ENCODE peak calls at places on chromosomes 5 and 9, in five cellular contexts. N is GM10248, G is mammary epithelial cell, F is GM13976, C is PC-9. X is an unnamed sample.

GRCh38 chr9:4680178-4680535 is 788 bp downstream of the CDC37L1 start:
- DNase-seq in N (no peak), F (no peak), C (no peak), G (peak), X (no peak)

GRCh38 chr5:171166766-171167165 is 142.3 kb upstream of the TLX3 start:
- DNase-seq in G (no peak), N (no peak), C (no peak), F (no peak), X (no peak)

GRCh38 chr5:160266752-160267345 is 37.5 kb downstream of the FABP6 start:
- DNase-seq in N (no peak), G (no peak), F (no peak), C (no peak), X (no peak)

GRCh38 chr5:91125916-91126315 is 257.2 kb downstream of the ARRDC3 start:
- DNase-seq in C (peak), N (no peak), G (no peak), F (no peak), X (no peak)

GRCh38 chr9:81191222-81191621 is 498.1 kb downstream of the TLE1 start:
- DNase-seq in G (no peak), C (no peak), N (no peak), F (no peak), X (no peak)

GRCh38 chr5:518721-519120 is 5.5 kb downstream of the SLC9A3 start:
- DNase-seq in C (peak), N (no peak), F (no peak), G (no peak), X (no peak)

GRCh38 chr9:4497855-4498254 is 7.6 kb downstream of the SLC1A1 start:
- DNase-seq in G (no peak), N (no peak), F (no peak), C (no peak), X (no peak)

GRCh38 chr5:84518862-84519261 is 134.2 kb upstream of the EDIL3 start:
- DNase-seq in F (no peak), G (no peak), C (no peak), N (no peak), X (no peak)

GRCh38 chr5:14143843-14144585 is 872 bp downstream of the TRIO start:
- DNase-seq in N (peak), G (peak), C (peak), F (peak), X (no peak)

GRCh38 chr9:88991066-88992030 is at the start of gene S1PR3:
- DNase-seq in C (peak), F (no peak), G (peak), N (no peak), X (no peak)

GRCh38 chr9:128593856-128594255 is 41.5 kb downstream of the SPTAN1 start:
- DNase-seq in F (no peak), C (no peak), G (no peak), N (no peak), X (no peak)

GRCh38 chr9:92247981-92248380 is 45.5 kb downstream of the IARS1 start:
- DNase-seq in G (no peak), F (no peak), N (no peak), C (no peak), X (no peak)

GRCh38 chr5:173781826-173782670 is 106.1 kb upstream of the CPEB4 start:
- DNase-seq in C (peak), G (peak), N (no peak), F (no peak), X (no peak)

GRCh38 chr5:72063219-72063819 is 44.0 kb upstream of the MAP1B start:
- DNase-seq in C (no peak), G (peak), F (peak), N (no peak), X (no peak)

GRCh38 chr5:94830520-94830919 is 212.1 kb downstream of the SLF1 start:
- DNase-seq in N (no peak), F (no peak), G (peak), C (no peak), X (no peak)

GRCh38 chr5:126947146-126948010 is 83.0 kb downstream of the MARCHF3 start:
- DNase-seq in G (no peak), C (no peak), N (peak), F (peak), X (no peak)
- TF ChIP-seq CTCF in G (no peak), C (no peak), N (no peak), F (no peak), X (no peak)

DNA sequence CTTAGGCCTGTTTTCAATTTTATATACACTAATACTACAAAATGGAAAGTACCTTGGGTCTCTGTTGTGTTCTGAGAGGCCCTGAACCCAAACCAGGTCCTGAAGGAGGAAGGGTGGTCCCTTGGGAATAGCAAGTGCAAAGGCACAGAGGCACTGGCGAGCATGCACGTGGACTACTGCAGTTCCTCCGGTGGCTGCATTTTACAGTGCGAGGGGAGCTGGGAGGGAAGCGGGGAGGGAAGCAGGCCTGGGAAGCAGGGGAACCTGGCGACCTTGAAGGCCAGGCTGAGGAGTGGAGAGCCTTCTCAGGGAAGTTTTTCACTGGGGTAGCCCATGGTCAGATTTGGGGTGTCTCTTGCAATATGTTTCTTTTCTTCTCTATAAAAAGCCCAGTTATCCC is 33.9 kb downstream of the MORN5 start:
- DNase-seq in G (no peak), N (no peak), C (no peak), F (no peak), X (no peak)
- TF ChIP-seq CTCF in G (no peak), N (no peak), C (no peak), F (no peak), X (no peak)

GRCh38 chr5:136015966-136016365 is 12.8 kb upstream of the TGFBI start:
- DNase-seq in C (no peak), G (no peak), F (no peak), N (no peak), X (no peak)
- TF ChIP-seq CTCF in C (no peak), G (no peak), F (no peak), N (no peak), X (no peak)

GRCh38 chr5:120532835-120533234 is 68.7 kb downstream of the PRR16 start:
- DNase-seq in C (no peak), N (no peak), G (no peak), F (no peak), X (no peak)
- TF ChIP-seq CTCF in C (no peak), N (no peak), G (no peak), F (no peak), X (no peak)

DNA sequence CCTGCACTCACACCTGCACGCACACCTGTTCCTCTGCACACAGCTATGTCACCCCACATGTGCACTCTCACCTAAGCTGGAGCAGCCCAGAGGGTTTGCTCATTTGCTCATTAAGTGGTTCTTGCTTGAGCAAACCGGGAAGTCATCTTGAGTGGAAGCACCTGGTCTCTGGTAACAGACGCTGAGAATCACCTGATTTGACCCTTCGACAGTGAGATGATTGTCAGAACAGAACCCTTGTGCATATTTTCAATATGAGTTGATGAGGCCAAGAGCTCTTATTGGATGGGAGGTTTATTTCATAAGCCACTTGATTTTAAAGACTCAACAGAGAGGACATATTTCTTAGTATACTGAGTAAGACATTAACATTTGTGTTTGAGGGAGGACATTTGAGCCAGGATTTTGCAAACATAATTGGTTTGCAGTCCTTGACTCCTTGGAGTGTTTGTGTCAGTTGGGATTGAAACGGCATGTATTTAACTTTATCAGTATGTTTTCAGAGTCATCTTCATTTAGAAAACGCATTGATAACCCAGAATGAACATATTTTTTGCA is 22.1 kb upstream of the LPCAT1 start:
- DNase-seq in F (no peak), N (no peak), G (peak), C (peak), X (peak)
- TF ChIP-seq CTCF in F (no peak), N (no peak), G (no peak), C (no peak), X (no peak)

DNA sequence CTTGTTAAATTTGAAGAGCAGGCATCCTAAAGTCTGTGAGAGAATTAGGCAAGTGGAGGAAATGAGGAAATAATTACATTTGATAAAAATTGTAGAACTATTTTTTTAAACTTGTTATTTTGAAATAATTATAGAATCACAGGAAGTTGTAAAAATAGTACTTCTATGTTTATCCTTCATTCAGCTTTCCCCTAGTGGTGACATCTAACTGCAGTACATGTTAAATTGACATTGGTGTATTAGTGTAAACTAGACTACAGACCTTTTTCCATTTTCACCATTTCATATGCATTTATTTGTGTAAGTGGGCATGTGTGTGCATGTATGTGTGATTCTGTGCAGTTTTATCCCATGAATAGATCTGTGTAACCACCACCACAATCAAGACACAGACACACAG is 51.6 kb downstream of the F2RL2 start:
- DNase-seq in F (no peak), N (no peak), G (no peak), C (no peak), X (no peak)
- TF ChIP-seq CTCF in F (peak), N (peak), G (no peak), C (no peak), X (peak)

GRCh38 chr9:121862973-121863372 is 211.5 kb downstream of the DAB2IP start:
- DNase-seq in G (no peak), C (no peak), N (no peak), F (no peak), X (no peak)

GRCh38 chr9:121860213-121860612 is 208.8 kb downstream of the DAB2IP start:
- DNase-seq in N (no peak), C (no peak), G (no peak), F (no peak), X (no peak)

GRCh38 chr9:121862371-121862970 is 211.0 kb downstream of the DAB2IP start:
- DNase-seq in N (no peak), C (no peak), G (no peak), F (no peak), X (no peak)

GRCh38 chr9:121860744-121861143 is 209.3 kb downstream of the DAB2IP start:
- DNase-seq in G (peak), N (no peak), F (no peak), C (peak), X (no peak)

DNA sequence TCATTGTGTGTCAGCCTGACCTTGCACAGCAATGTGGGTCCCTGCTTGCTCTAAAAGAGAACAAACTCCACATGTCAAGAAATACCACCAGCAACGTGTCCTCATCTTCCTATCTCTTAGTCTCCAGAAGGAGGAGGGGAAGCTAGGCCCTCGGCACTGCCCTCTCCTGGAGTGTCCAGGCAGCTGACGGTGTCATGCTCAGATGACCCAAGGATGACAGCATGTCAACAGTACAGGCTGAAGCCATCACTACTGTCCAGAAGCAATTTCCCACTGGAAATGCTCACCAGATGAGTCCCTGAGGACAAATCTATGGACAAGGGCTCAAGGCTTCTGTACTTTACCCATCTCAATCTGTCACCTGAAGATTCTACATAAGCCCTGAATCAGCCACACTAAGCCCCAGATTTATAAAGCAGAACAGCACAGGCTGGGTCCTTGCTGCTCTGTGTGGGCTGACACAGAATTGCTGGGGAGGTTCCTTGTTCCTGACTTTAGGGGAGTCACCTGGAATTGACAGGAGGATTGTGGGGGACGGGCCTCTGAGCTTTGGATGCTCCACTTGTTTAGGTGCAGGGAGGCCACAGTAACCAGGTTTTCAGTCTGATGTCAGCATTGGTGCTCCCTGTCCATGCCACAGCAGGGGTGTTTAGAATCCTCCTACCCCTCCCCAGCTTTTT is 210.2 kb downstream of the DAB2IP start:
- DNase-seq in G (no peak), C (peak), F (peak), N (peak), X (no peak)
- TF ChIP-seq CTCF in G (peak), C (peak), F (peak), N (peak), X (peak)

GRCh38 chr5:144467795-144468194 is 297.1 kb downstream of the KCTD16 start:
- DNase-seq in N (no peak), F (no peak), G (peak), C (no peak), X (no peak)
- TF ChIP-seq CTCF in N (peak), F (no peak), G (peak), C (peak), X (peak)

X was measured in LNCaP clone FGC.